ENCODE peak calls at places on chromosomes 3 and 15, in seven cellular contexts. One of them, this sample, is unnamed.

GRCh38 chr3:113659121-113659531 is 37.3 kb downstream of the USF3 start:
- DNase-seq in WTC11: no peak
- DNase-seq in CD4-positive, alpha-beta T cell: no peak
- DNase-seq in AG04449: no peak
- DNase-seq in CD8-positive, alpha-beta T cell: no peak
- DNase-seq in tibial artery: no peak
- DNase-seq in body of pancreas: no peak
- DNase-seq in this sample: no peak

GRCh38 chr15:77855871-77856270 is 221.6 kb downstream of the TBC1D2B start:
- DNase-seq in WTC11: no peak
- DNase-seq in CD4-positive, alpha-beta T cell: no peak
- DNase-seq in CD8-positive, alpha-beta T cell: no peak
- DNase-seq in tibial artery: no peak
- DNase-seq in AG04449: no peak
- DNase-seq in body of pancreas: no peak
- DNase-seq in this sample: no peak

GRCh38 chr3:40324621-40325020 is 15.1 kb downstream of the EIF1B start:
- DNase-seq in AG04449: no peak
- DNase-seq in CD4-positive, alpha-beta T cell: no peak
- DNase-seq in CD8-positive, alpha-beta T cell: no peak
- DNase-seq in WTC11: no peak
- DNase-seq in tibial artery: no peak
- DNase-seq in body of pancreas: no peak
- DNase-seq in this sample: no peak

GRCh38 chr15:82650046-82650670 is 3.0 kb upstream of the CPEB1 start:
- DNase-seq in AG04449: no peak
- DNase-seq in CD4-positive, alpha-beta T cell: no peak
- DNase-seq in WTC11: no peak
- DNase-seq in CD8-positive, alpha-beta T cell: no peak
- DNase-seq in tibial artery: no peak
- DNase-seq in body of pancreas: no peak
- DNase-seq in this sample: no peak

GRCh38 chr15:29050870-29051269 is 165.1 kb downstream of the APBA2 start:
- DNase-seq in tibial artery: no peak
- DNase-seq in CD8-positive, alpha-beta T cell: no peak
- DNase-seq in CD4-positive, alpha-beta T cell: no peak
- DNase-seq in WTC11: no peak
- DNase-seq in AG04449: peak; percentile 72
- DNase-seq in body of pancreas: no peak
- DNase-seq in this sample: no peak

GRCh38 chr15:89435346-89435745 is 61.0 kb downstream of the RHCG start:
- DNase-seq in CD4-positive, alpha-beta T cell: no peak
- DNase-seq in body of pancreas: no peak
- DNase-seq in AG04449: no peak
- DNase-seq in CD8-positive, alpha-beta T cell: no peak
- DNase-seq in WTC11: no peak
- DNase-seq in tibial artery: no peak
- DNase-seq in this sample: no peak

GRCh38 chr3:86410587-86410986 is 580.4 kb downstream of the VGLL3 start:
- DNase-seq in CD4-positive, alpha-beta T cell: no peak
- DNase-seq in tibial artery: no peak
- DNase-seq in CD8-positive, alpha-beta T cell: no peak
- DNase-seq in AG04449: no peak
- DNase-seq in WTC11: no peak
- DNase-seq in body of pancreas: no peak
- DNase-seq in this sample: no peak

GRCh38 chr15:62740141-62741004 is 302.2 kb upstream of the TPM1 start:
- DNase-seq in CD4-positive, alpha-beta T cell: no peak
- DNase-seq in body of pancreas: no peak
- DNase-seq in tibial artery: no peak
- DNase-seq in AG04449: no peak
- DNase-seq in WTC11: no peak
- DNase-seq in CD8-positive, alpha-beta T cell: no peak
- DNase-seq in this sample: no peak

GRCh38 chr3:52218454-52218853 is 7.0 kb downstream of the TLR9 start:
- DNase-seq in tibial artery: no peak
- DNase-seq in CD4-positive, alpha-beta T cell: no peak
- DNase-seq in body of pancreas: no peak
- DNase-seq in WTC11: no peak
- DNase-seq in CD8-positive, alpha-beta T cell: peak; percentile 45
- DNase-seq in AG04449: no peak
- DNase-seq in this sample: no peak

GRCh38 chr3:126352476-126353454 is 4.4 kb downstream of the KLF15 start:
- DNase-seq in AG04449: no peak
- DNase-seq in tibial artery: peak; percentile 55
- DNase-seq in CD4-positive, alpha-beta T cell: no peak
- DNase-seq in CD8-positive, alpha-beta T cell: no peak
- DNase-seq in body of pancreas: no peak
- DNase-seq in WTC11: peak; percentile 5
- DNase-seq in this sample: peak; percentile 12

GRCh38 chr3:161270991-161271390 is 49.9 kb downstream of the NMD3 start:
- DNase-seq in body of pancreas: peak; percentile 19
- DNase-seq in WTC11: no peak
- DNase-seq in AG04449: no peak
- DNase-seq in CD8-positive, alpha-beta T cell: no peak
- DNase-seq in tibial artery: no peak
- DNase-seq in CD4-positive, alpha-beta T cell: no peak
- DNase-seq in this sample: no peak

GRCh38 chr3:23763040-23763477 is 42.7 kb upstream of the UBE2E1 start:
- DNase-seq in CD4-positive, alpha-beta T cell: no peak
- DNase-seq in body of pancreas: no peak
- DNase-seq in CD8-positive, alpha-beta T cell: no peak
- DNase-seq in WTC11: no peak
- DNase-seq in AG04449: no peak
- DNase-seq in tibial artery: no peak
- DNase-seq in this sample: no peak

GRCh38 chr3:174529298-174529697 is 329.8 kb upstream of the NAALADL2 start:
- DNase-seq in tibial artery: no peak
- DNase-seq in CD4-positive, alpha-beta T cell: no peak
- DNase-seq in AG04449: no peak
- DNase-seq in body of pancreas: no peak
- DNase-seq in WTC11: peak; percentile 12
- DNase-seq in CD8-positive, alpha-beta T cell: no peak
- DNase-seq in this sample: no peak

GRCh38 chr15:99504071-99504822 is 61.5 kb upstream of the MEF2A start:
- DNase-seq in CD8-positive, alpha-beta T cell: no peak
- DNase-seq in WTC11: no peak
- DNase-seq in AG04449: no peak
- DNase-seq in body of pancreas: no peak
- DNase-seq in tibial artery: no peak
- DNase-seq in CD4-positive, alpha-beta T cell: no peak
- DNase-seq in this sample: no peak

GRCh38 chr3:171323934-171324535 is 136.2 kb downstream of the TNIK start:
- DNase-seq in AG04449: no peak
- DNase-seq in tibial artery: no peak
- DNase-seq in body of pancreas: peak; percentile 66
- DNase-seq in WTC11: no peak
- DNase-seq in CD8-positive, alpha-beta T cell: no peak
- DNase-seq in CD4-positive, alpha-beta T cell: no peak
- DNase-seq in this sample: no peak

GRCh38 chr3:29693863-29694262 is 413.0 kb downstream of the RBMS3 start:
- DNase-seq in body of pancreas: no peak
- DNase-seq in WTC11: peak; percentile 28
- DNase-seq in tibial artery: no peak
- DNase-seq in CD8-positive, alpha-beta T cell: no peak
- DNase-seq in CD4-positive, alpha-beta T cell: no peak
- DNase-seq in AG04449: peak; percentile 83
- DNase-seq in this sample: no peak

GRCh38 chr15:90866800-90867199 is 1.6 kb upstream of the FURIN start:
- DNase-seq in tibial artery: no peak
- DNase-seq in AG04449: no peak
- DNase-seq in WTC11: no peak
- DNase-seq in body of pancreas: no peak
- DNase-seq in CD8-positive, alpha-beta T cell: no peak
- DNase-seq in CD4-positive, alpha-beta T cell: no peak
- DNase-seq in this sample: no peak

GRCh38 chr3:69741057-69741830 is 2.0 kb downstream of the MITF start:
- DNase-seq in body of pancreas: no peak
- DNase-seq in CD4-positive, alpha-beta T cell: no peak
- DNase-seq in tibial artery: no peak
- DNase-seq in WTC11: no peak
- DNase-seq in CD8-positive, alpha-beta T cell: no peak
- DNase-seq in AG04449: no peak
- DNase-seq in this sample: no peak

GRCh38 chr3:45273681-45274515 is 47.8 kb upstream of the TMEM158 start:
- DNase-seq in WTC11: no peak
- DNase-seq in CD4-positive, alpha-beta T cell: no peak
- DNase-seq in tibial artery: no peak
- DNase-seq in AG04449: no peak
- DNase-seq in CD8-positive, alpha-beta T cell: no peak
- DNase-seq in body of pancreas: no peak
- DNase-seq in this sample: no peak

GRCh38 chr3:11774296-11774877 is 72.3 kb downstream of the TAMM41 start:
- DNase-seq in tibial artery: no peak
- DNase-seq in AG04449: no peak
- DNase-seq in CD4-positive, alpha-beta T cell: no peak
- DNase-seq in WTC11: peak; percentile 68
- DNase-seq in CD8-positive, alpha-beta T cell: no peak
- DNase-seq in body of pancreas: peak; percentile 71
- DNase-seq in this sample: no peak

GRCh38 chr3:4006288-4006687 is 207.1 kb downstream of the LRRN1 start:
- DNase-seq in WTC11: no peak
- DNase-seq in CD8-positive, alpha-beta T cell: no peak
- DNase-seq in tibial artery: no peak
- DNase-seq in body of pancreas: no peak
- DNase-seq in CD4-positive, alpha-beta T cell: no peak
- DNase-seq in AG04449: no peak
- DNase-seq in this sample: no peak

GRCh38 chr15:54208786-54209185 is 230.5 kb downstream of the UNC13C start:
- DNase-seq in tibial artery: no peak
- DNase-seq in AG04449: no peak
- DNase-seq in CD8-positive, alpha-beta T cell: no peak
- DNase-seq in body of pancreas: no peak
- DNase-seq in WTC11: no peak
- DNase-seq in CD4-positive, alpha-beta T cell: no peak
- DNase-seq in this sample: no peak

GRCh38 chr3:80079886-80080285 is 312.1 kb upstream of the ROBO1 start:
- DNase-seq in WTC11: no peak
- DNase-seq in body of pancreas: no peak
- DNase-seq in CD4-positive, alpha-beta T cell: no peak
- DNase-seq in AG04449: no peak
- DNase-seq in tibial artery: no peak
- DNase-seq in CD8-positive, alpha-beta T cell: no peak
- DNase-seq in this sample: no peak

GRCh38 chr3:12423918-12424634 is 60.2 kb upstream of the TSEN2 start:
- DNase-seq in WTC11: no peak
- DNase-seq in CD8-positive, alpha-beta T cell: no peak
- DNase-seq in AG04449: no peak
- DNase-seq in body of pancreas: no peak
- DNase-seq in tibial artery: no peak
- DNase-seq in CD4-positive, alpha-beta T cell: no peak
- DNase-seq in this sample: no peak

GRCh38 chr15:47301481-47301880 is 415.8 kb upstream of the SEMA6D start:
- DNase-seq in body of pancreas: peak; percentile 55
- DNase-seq in AG04449: no peak
- DNase-seq in tibial artery: no peak
- DNase-seq in CD8-positive, alpha-beta T cell: no peak
- DNase-seq in WTC11: no peak
- DNase-seq in CD4-positive, alpha-beta T cell: no peak
- DNase-seq in this sample: no peak

GRCh38 chr3:32684800-32685603 is at the start of gene CNOT10:
- DNase-seq in WTC11: peak; percentile 94
- DNase-seq in AG04449: peak; percentile 34
- DNase-seq in tibial artery: peak; percentile 93
- DNase-seq in body of pancreas: peak; percentile 95
- DNase-seq in CD4-positive, alpha-beta T cell: peak; percentile 92
- DNase-seq in CD8-positive, alpha-beta T cell: peak; percentile 95
- DNase-seq in this sample: peak; percentile 95
- TF ChIP-seq CTCF in WTC11: no peak
- TF ChIP-seq CTCF in AG04449: peak; percentile 44
- TF ChIP-seq CTCF in tibial artery: peak; percentile 36
- TF ChIP-seq CTCF in body of pancreas: peak; percentile 32
- TF ChIP-seq CTCF in CD4-positive, alpha-beta T cell: no peak
- TF ChIP-seq CTCF in CD8-positive, alpha-beta T cell: peak; percentile 27
- TF ChIP-seq CTCF in this sample: no peak

GRCh38 chr3:41579861-41580260 is 380.6 kb downstream of the CTNNB1 start:
- DNase-seq in CD4-positive, alpha-beta T cell: no peak
- DNase-seq in WTC11: no peak
- DNase-seq in AG04449: no peak
- DNase-seq in CD8-positive, alpha-beta T cell: no peak
- DNase-seq in body of pancreas: no peak
- DNase-seq in tibial artery: no peak
- DNase-seq in this sample: no peak

GRCh38 chr3:41581700-41582099 is 380.2 kb downstream of the ULK4 start:
- DNase-seq in CD8-positive, alpha-beta T cell: no peak
- DNase-seq in tibial artery: no peak
- DNase-seq in CD4-positive, alpha-beta T cell: no peak
- DNase-seq in AG04449: no peak
- DNase-seq in body of pancreas: no peak
- DNase-seq in WTC11: no peak
- DNase-seq in this sample: peak; percentile 18

GRCh38 chr3:41575754-41576153 is 376.4 kb downstream of the CTNNB1 start:
- DNase-seq in CD8-positive, alpha-beta T cell: no peak
- DNase-seq in body of pancreas: no peak
- DNase-seq in CD4-positive, alpha-beta T cell: no peak
- DNase-seq in AG04449: no peak
- DNase-seq in WTC11: no peak
- DNase-seq in tibial artery: no peak
- DNase-seq in this sample: no peak

GRCh38 chr3:41580274-41580959 is 381.1 kb downstream of the CTNNB1 start:
- DNase-seq in tibial artery: no peak
- DNase-seq in CD4-positive, alpha-beta T cell: no peak
- DNase-seq in CD8-positive, alpha-beta T cell: no peak
- DNase-seq in AG04449: no peak
- DNase-seq in body of pancreas: no peak
- DNase-seq in WTC11: peak; percentile 32
- DNase-seq in this sample: no peak

GRCh38 chr3:41578798-41579197 is 379.5 kb downstream of the CTNNB1 start:
- DNase-seq in CD8-positive, alpha-beta T cell: no peak
- DNase-seq in WTC11: no peak
- DNase-seq in body of pancreas: no peak
- DNase-seq in tibial artery: no peak
- DNase-seq in CD4-positive, alpha-beta T cell: no peak
- DNase-seq in AG04449: no peak
- DNase-seq in this sample: no peak
- TF ChIP-seq CTCF in CD8-positive, alpha-beta T cell: no peak
- TF ChIP-seq CTCF in WTC11: no peak
- TF ChIP-seq CTCF in body of pancreas: no peak
- TF ChIP-seq CTCF in tibial artery: no peak
- TF ChIP-seq CTCF in CD4-positive, alpha-beta T cell: no peak
- TF ChIP-seq CTCF in AG04449: no peak
- TF ChIP-seq CTCF in this sample: no peak

GRCh38 chr15:52338891-52339290 is 43.3 kb upstream of the MYO5C start:
- DNase-seq in WTC11: no peak
- DNase-seq in tibial artery: no peak
- DNase-seq in CD4-positive, alpha-beta T cell: no peak
- DNase-seq in body of pancreas: no peak
- DNase-seq in CD8-positive, alpha-beta T cell: no peak
- DNase-seq in AG04449: no peak
- DNase-seq in this sample: no peak
- TF ChIP-seq CTCF in WTC11: no peak
- TF ChIP-seq CTCF in tibial artery: no peak
- TF ChIP-seq CTCF in CD4-positive, alpha-beta T cell: no peak
- TF ChIP-seq CTCF in body of pancreas: no peak
- TF ChIP-seq CTCF in CD8-positive, alpha-beta T cell: no peak
- TF ChIP-seq CTCF in AG04449: no peak
- TF ChIP-seq CTCF in this sample: no peak

DNA sequence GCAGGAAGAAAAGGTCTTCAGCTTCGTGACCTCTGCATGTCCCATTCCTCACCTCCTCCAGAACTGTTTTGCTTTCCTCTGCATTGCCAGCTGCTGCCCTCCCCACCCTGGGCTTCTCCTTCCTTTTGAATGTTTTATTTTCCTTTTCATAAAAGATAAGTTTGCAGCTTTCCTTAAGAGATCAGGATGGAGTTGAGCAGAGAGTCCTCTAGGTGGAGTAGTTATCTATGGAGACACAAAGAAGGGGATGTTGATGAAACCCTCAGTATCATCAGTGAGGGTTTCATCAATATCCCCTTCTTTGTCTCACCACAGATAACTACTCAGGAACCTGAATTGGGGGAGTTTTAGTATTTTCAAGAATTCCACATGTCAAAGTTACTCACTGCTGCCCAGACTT is 19.0 kb upstream of the SLC25A36 start:
- DNase-seq in tibial artery: no peak
- DNase-seq in body of pancreas: no peak
- DNase-seq in CD4-positive, alpha-beta T cell: no peak
- DNase-seq in WTC11: no peak
- DNase-seq in CD8-positive, alpha-beta T cell: no peak
- DNase-seq in AG04449: no peak
- DNase-seq in this sample: no peak
- TF ChIP-seq CTCF in tibial artery: no peak
- TF ChIP-seq CTCF in body of pancreas: peak; percentile 38
- TF ChIP-seq CTCF in CD4-positive, alpha-beta T cell: peak; percentile 43
- TF ChIP-seq CTCF in WTC11: no peak
- TF ChIP-seq CTCF in CD8-positive, alpha-beta T cell: peak; percentile 44
- TF ChIP-seq CTCF in AG04449: peak; percentile 34
- TF ChIP-seq CTCF in this sample: no peak